ENCODE peak calls at places on chromosomes 11 and 22, in five cellular contexts. D, C, X, H and V are unnamed samples. For H3K4me1, the result is how much of the 10 kb centered on the place peaks cover.

GRCh38 chr22:39514373-39514973 is 5.9 kb upstream of the ATF4 start:
- DNase-seq in D (no peak), C (no peak), X (peak), H (peak), V (peak)

GRCh38 chr11:12019867-12020416 is 11.5 kb upstream of the DKK3 start:
- DNase-seq in D (no peak), C (no peak), X (no peak), H (no peak), V (peak)

GRCh38 chr22:47018010-47018910 is 255.8 kb downstream of the TBC1D22A start:
- DNase-seq in D (no peak), C (no peak), X (no peak), H (peak), V (no peak)

GRCh38 chr11:36309779-36310178 is 13.7 kb downstream of the PRR5L start:
- DNase-seq in D (no peak), C (no peak), X (no peak), H (no peak), V (no peak)

GRCh38 chr11:57249384-57250319 is 12.6 kb upstream of the APLNR start:
- DNase-seq in D (peak), C (no peak), X (peak), H (peak), V (peak)

GRCh38 chr11:73965076-73965763 is 14.4 kb downstream of the DNAJB13 start:
- DNase-seq in D (no peak), C (no peak), X (no peak), H (no peak), V (no peak)

GRCh38 chr22:47449508-47450270 is 687.2 kb downstream of the TBC1D22A start:
- DNase-seq in D (no peak), C (no peak), X (no peak), H (no peak), V (no peak)

GRCh38 chr11:105315287-105315686 is 175.7 kb upstream of the CARD18 start:
- DNase-seq in D (no peak), C (no peak), X (peak), H (no peak), V (no peak)

GRCh38 chr11:76419896-76420295 is 24.9 kb upstream of the EMSY start:
- DNase-seq in D (no peak), C (no peak), X (peak), H (no peak), V (no peak)

GRCh38 chr11:35933572-35933925 is 10.3 kb upstream of the LDLRAD3 start:
- DNase-seq in D (no peak), C (no peak), X (no peak), H (no peak), V (no peak)

GRCh38 chr22:23565288-23565941 is 14.7 kb downstream of the IGLL1 start:
- DNase-seq in D (no peak), C (no peak), X (peak), H (no peak), V (no peak)

GRCh38 chr22:36577019-36577418 is 48.1 kb upstream of the EIF3D start:
- DNase-seq in D (no peak), C (no peak), X (no peak), H (no peak), V (no peak)

GRCh38 chr11:57399221-57399620 is 8.8 kb upstream of the PRG2 start:
- DNase-seq in D (no peak), C (no peak), X (no peak), H (no peak), V (no peak)

GRCh38 chr11:45900916-45901617 is 6.0 kb downstream of the FREY1 start:
- DNase-seq in D (peak), C (peak), X (no peak), H (no peak), V (peak)

GRCh38 chr11:925158-925495 is 543 bp upstream of the AP2A2 start:
- DNase-seq in D (peak), C (peak), X (no peak), H (no peak), V (no peak)

GRCh38 chr11:929405-929804 is 3.7 kb downstream of the AP2A2 start:
- DNase-seq in D (no peak), C (peak), X (no peak), H (no peak), V (no peak)

GRCh38 chr11:926341-926916 is 759 bp downstream of the AP2A2 start:
- DNase-seq in D (no peak), C (peak), X (no peak), H (no peak), V (no peak)

GRCh38 chr11:925496-926301 is at the start of gene AP2A2:
- DNase-seq in D (peak), C (peak), X (peak), H (peak), V (peak)

GRCh38 chr11:927871-928270 is 2.2 kb downstream of the AP2A2 start:
- DNase-seq in D (no peak), C (peak), X (no peak), H (no peak), V (no peak)
- H3K4me3 ChIP-seq in D (no peak), C (no peak), X (no peak), H (no peak), V (no peak)

GRCh38 chr11:8722156-8722555 is 39.6 kb downstream of the RPL27A start:
- DNase-seq in D (peak), C (peak), X (no peak), H (no peak), V (no peak)
- H3K4me1 ChIP-seq in D (under half), C (under half), X (under half), H (half or more), V (half or more)

GRCh38 chr22:18906896-18907295 is 776 bp downstream of the DGCR6 start:
- DNase-seq in D (no peak), C (no peak), X (no peak), H (no peak), V (peak)
- H3K27ac ChIP-seq in D (no peak), C (no peak), X (no peak), H (no peak), V (no peak)

DNA sequence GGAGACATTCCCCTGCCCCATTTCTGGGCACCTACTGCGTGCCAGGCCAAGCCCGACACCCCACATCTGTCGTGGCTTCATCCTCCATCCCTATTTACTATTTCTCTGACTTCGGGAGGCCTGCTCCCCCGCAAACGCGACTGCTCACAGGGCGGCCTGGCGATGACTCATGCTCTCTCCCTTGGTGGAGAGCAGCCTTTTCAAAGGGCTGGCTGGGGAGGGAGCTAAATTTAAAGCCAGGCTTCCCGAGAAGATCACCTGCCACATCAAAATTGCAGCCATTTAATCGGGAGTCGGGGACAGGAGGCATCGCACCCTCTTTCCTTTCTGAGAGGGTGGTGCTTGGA is 24.9 kb upstream of the SHISAL1 start:
- DNase-seq in D (peak), C (no peak), X (no peak), H (peak), V (peak)
- H3K4me3 ChIP-seq in D (no peak), C (no peak), X (no peak), H (no peak), V (no peak)

DNA sequence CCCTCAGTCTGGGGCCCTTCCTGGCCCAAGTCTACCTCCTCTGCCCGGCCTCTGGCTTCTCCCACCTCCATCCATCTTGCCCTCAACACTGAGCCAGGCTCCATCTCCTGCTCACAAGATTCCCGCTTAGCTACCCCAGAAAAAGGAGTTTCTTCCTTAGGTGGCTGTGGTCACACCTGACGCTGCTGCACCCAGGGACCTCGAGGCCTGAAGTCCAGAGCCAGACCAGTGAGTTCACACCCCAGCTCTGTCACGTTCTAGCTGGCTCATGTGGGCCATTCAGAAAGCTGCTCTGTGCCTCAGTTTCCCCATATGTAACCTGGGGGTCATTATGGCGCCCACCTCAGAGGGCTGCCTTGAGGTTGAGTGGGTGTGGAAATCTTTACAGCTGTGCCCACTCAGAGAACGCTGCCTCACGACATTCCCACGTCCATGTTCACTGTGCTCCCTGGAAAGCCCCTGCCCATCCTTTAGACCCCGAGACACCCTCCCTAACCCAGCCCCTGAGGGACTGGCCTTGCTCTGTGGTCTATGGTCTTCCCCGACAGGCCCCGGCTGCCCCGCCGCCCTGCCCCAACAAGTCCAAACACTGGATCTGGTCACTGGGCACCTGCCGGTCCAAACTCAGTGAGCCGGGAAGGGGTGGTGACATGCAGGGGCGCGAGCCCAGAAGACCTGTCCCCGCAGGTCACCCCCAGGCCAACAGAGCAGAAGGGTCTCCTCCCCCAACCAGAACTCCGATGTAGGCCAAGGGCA is 9.8 kb downstream of the PLXNB2 start:
- DNase-seq in D (no peak), C (no peak), X (no peak), H (no peak), V (no peak)
- H3K4me1 ChIP-seq in D (half or more), C (under half), X (under half), H (half or more), V (half or more)

GRCh38 chr22:17575681-17576080 is 12.4 kb downstream of the SLC25A18 start:
- DNase-seq in D (no peak), C (no peak), X (no peak), H (no peak), V (no peak)

GRCh38 chr22:17566776-17567175 is 3.5 kb downstream of the SLC25A18 start:
- DNase-seq in D (no peak), C (no peak), X (no peak), H (no peak), V (no peak)

GRCh38 chr22:17569971-17570511 is 6.7 kb downstream of the SLC25A18 start:
- DNase-seq in D (no peak), C (no peak), X (no peak), H (no peak), V (peak)

GRCh38 chr22:17575151-17575550 is 11.9 kb downstream of the SLC25A18 start:
- DNase-seq in D (no peak), C (no peak), X (no peak), H (no peak), V (no peak)

GRCh38 chr22:17570851-17571631 is 7.7 kb downstream of the SLC25A18 start:
- DNase-seq in D (peak), C (no peak), X (no peak), H (peak), V (peak)
- H3K27ac ChIP-seq in D (peak), C (peak), X (no peak), H (peak), V (peak)

GRCh38 chr11:114172871-114173444 is 113.4 kb downstream of the ZBTB16 start:
- DNase-seq in D (no peak), C (no peak), X (no peak), H (no peak), V (no peak)
- H3K4me3 ChIP-seq in D (no peak), C (no peak), X (no peak), H (no peak), V (no peak)

DNA sequence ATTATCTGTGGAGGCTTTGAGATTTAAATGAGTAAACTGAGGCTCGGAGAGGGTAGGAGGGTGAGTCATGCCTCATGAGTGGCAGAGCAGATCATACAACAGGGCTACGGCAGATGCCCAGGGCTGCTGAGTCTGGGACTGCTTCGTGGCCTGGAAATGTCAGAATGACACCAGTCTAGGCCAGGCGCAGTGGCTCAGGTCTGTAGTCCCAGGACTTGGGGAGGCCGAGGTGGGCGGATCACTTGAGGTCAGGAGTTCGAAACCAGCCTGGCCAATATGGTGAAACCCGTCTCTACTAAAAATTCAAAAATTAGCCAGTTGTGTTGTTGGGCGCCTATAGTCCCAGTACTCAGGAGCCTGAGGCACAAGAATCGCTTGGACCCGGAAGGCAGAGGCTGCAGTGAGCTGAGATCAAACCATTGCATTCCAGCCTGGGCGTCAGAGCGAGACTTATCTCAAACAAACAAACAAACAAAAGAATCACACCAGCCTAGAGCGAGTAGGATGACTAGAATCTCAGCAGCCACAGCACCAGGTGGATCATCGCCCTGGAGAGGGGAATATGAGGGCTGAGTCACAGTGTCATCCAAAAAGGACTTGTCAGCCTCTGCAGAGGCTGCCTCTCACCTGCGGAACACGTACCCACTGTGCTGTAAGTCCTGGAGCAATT is 48.6 kb upstream of the ADA2 start:
- DNase-seq in D (no peak), C (no peak), X (no peak), H (no peak), V (no peak)
- H3K4me1 ChIP-seq in D (under half), C (under half), X (under half), H (under half), V (under half)

GRCh38 chr22:19125474-19126308 is 3.5 kb upstream of the DGCR2 start:
- DNase-seq in D (no peak), C (no peak), X (no peak), H (no peak), V (no peak)
- H3K27ac ChIP-seq in D (no peak), C (no peak), X (no peak), H (no peak), V (no peak)